ENCODE peak calls at places on chromosomes 1 and 21, in eight cellular contexts. N is suprapubic skin, W is breast epithelium, T is Peyer's patch, D is uterus, R is NB4, Q is sigmoid colon, M is IMR-90. J is an unnamed sample.

GRCh38 chr1:31127266-31127665 is 61.7 kb upstream of the PUM1 start:
- DNase-seq in N (no peak), R (no peak), T (no peak), D (no peak), M (peak; percentile 79), W (no peak), Q (no peak), J (no peak)

GRCh38 chr1:243719476-243719875 is 130.6 kb downstream of the AKT3 start:
- DNase-seq in T (no peak), N (no peak), D (no peak), W (no peak), M (peak; percentile 16), Q (no peak), R (no peak), J (no peak)

GRCh38 chr1:48875736-48876135 is 99.0 kb upstream of the BEND5 start:
- DNase-seq in T (no peak), Q (no peak), W (no peak), D (no peak), R (no peak), M (no peak), N (no peak), J (no peak)

GRCh38 chr1:36925251-36925650 is 109.1 kb downstream of the GRIK3 start:
- DNase-seq in R (no peak), M (no peak), D (no peak), W (no peak), Q (peak; percentile 44), N (no peak), T (no peak), J (no peak)

GRCh38 chr1:205563927-205564441 is 59.5 kb downstream of the CDK18 start:
- DNase-seq in T (no peak), W (peak; percentile 78), N (peak; percentile 61), Q (peak; percentile 46), M (no peak), R (no peak), D (no peak), J (no peak)

GRCh38 chr21:36698160-36699025 is 522 bp upstream of the SIM2 start:
- DNase-seq in R (no peak), T (no peak), N (no peak), M (peak; percentile 15), D (no peak), W (no peak), Q (no peak), J (no peak)

GRCh38 chr1:182684128-182684828 is at the start of gene RGS8:
- DNase-seq in R (no peak), Q (no peak), T (no peak), W (no peak), N (no peak), D (no peak), M (no peak), J (no peak)

GRCh38 chr1:16677552-16678423 is 11.0 kb upstream of the RNU1-3 start:
- DNase-seq in Q (no peak), M (peak; percentile 85), W (no peak), R (peak; percentile 89), D (peak; percentile 18), T (no peak), N (no peak), J (peak; percentile 71)

GRCh38 chr1:26482921-26483320 is 10.7 kb downstream of the HMGN2 start:
- DNase-seq in N (no peak), D (no peak), M (peak; percentile 68), W (no peak), T (no peak), R (no peak), Q (no peak), J (no peak)

GRCh38 chr21:14977814-14978213 is 87.0 kb downstream of the NRIP1 start:
- DNase-seq in Q (no peak), T (no peak), R (no peak), N (no peak), W (no peak), D (no peak), M (no peak), J (no peak)

GRCh38 chr21:45848352-45848751 is 133.2 kb upstream of the COL6A1 start:
- DNase-seq in R (no peak), D (no peak), W (no peak), Q (no peak), T (no peak), M (no peak), N (no peak), J (no peak)

GRCh38 chr1:180633092-180634045 is 1.5 kb downstream of the XPR1 start:
- DNase-seq in M (peak; percentile 57), T (no peak), W (no peak), D (no peak), N (no peak), R (peak; percentile 7), Q (no peak), J (peak; percentile 31)

GRCh38 chr1:75135829-75136142 is 1.6 kb downstream of the LHX8 start:
- DNase-seq in N (no peak), D (no peak), T (no peak), R (no peak), W (no peak), M (no peak), Q (no peak), J (no peak)

GRCh38 chr1:157499516-157499915 is 52.8 kb downstream of the FCRL5 start:
- DNase-seq in N (no peak), W (no peak), Q (no peak), R (no peak), T (no peak), D (no peak), M (no peak), J (no peak)

GRCh38 chr1:166900987-166901386 is 24.9 kb upstream of the TADA1 start:
- DNase-seq in M (no peak), Q (no peak), N (no peak), T (no peak), D (no peak), W (no peak), R (no peak), J (no peak)

GRCh38 chr1:36150296-36151132 is 1.2 kb upstream of the TRAPPC3 start:
- DNase-seq in N (peak; percentile 95), M (peak; percentile 95), W (peak; percentile 96), T (peak; percentile 83), D (peak; percentile 89), Q (peak; percentile 98), R (peak; percentile 92), J (peak; percentile 90)

GRCh38 chr1:63122051-63122450 is 200.3 kb upstream of the FOXD3 start:
- DNase-seq in Q (no peak), D (no peak), M (no peak), R (no peak), N (no peak), T (no peak), W (no peak), J (peak; percentile 8)

GRCh38 chr1:185284106-185284505 is 32.9 kb downstream of the IVNS1ABP start:
- DNase-seq in W (no peak), R (no peak), D (no peak), M (no peak), T (no peak), N (no peak), Q (no peak), J (peak; percentile 85)

GRCh38 chr1:222996307-222996983 is 146.6 kb downstream of the TLR5 start:
- DNase-seq in W (no peak), T (no peak), D (no peak), M (no peak), Q (no peak), N (no peak), R (peak; percentile 5), J (no peak)

GRCh38 chr1:85042413-85042812 is 5.9 kb downstream of the MCOLN3 start:
- DNase-seq in M (no peak), Q (no peak), T (no peak), W (no peak), R (no peak), D (no peak), N (no peak), J (no peak)

GRCh38 chr1:57401671-57402070 is 22.2 kb downstream of the DAB1 start:
- DNase-seq in Q (no peak), M (no peak), T (no peak), D (no peak), W (no peak), R (no peak), N (no peak), J (no peak)

GRCh38 chr1:206863266-206863665 is 2.2 kb upstream of the IL20 start:
- DNase-seq in W (no peak), M (no peak), R (no peak), N (no peak), T (no peak), D (no peak), Q (no peak), J (no peak)
- TF ChIP-seq POLR2A in W (no peak), M (no peak), R (no peak), N (no peak), T (no peak), D (no peak), Q (no peak), J (no peak)

GRCh38 chr21:33324311-33325221 is at the start of gene IFNAR1:
- DNase-seq in R (peak; percentile 99), W (peak; percentile 98), M (peak; percentile 98), N (peak; percentile 99), T (peak; percentile 99), Q (peak; percentile 100), D (peak; percentile 99), J (peak; percentile 99)
- TF ChIP-seq POLR2A in R (peak; percentile 89), W (peak; percentile 61), M (peak; percentile 71), N (no peak), T (peak; percentile 89), Q (peak; percentile 90), D (peak; percentile 93), J (peak; percentile 92)

DNA sequence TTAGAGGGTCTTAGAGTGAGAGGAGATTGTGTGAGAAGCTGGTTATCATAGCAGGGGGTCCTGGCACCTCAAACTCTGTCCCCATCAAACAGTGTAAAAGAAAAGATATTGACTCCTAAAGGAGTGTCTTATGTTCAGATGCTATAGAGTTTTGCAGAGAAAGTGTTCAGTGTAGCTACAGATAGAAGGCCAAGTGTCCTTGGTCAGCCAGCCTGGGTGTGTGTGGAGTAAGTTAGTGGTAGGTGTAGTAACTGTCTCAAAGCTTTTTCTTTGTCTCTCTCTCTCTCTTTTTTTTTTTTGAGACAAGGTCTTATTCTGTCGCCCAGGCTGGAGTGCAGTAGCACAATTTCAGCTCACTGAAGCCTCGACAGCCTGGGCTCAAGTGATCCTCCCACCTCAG is 17.2 kb downstream of the CAMTA1 start:
- DNase-seq in D (no peak), N (no peak), W (no peak), M (no peak), T (no peak), R (no peak), Q (no peak), J (no peak)
- TF ChIP-seq POLR2A in D (no peak), N (no peak), W (no peak), M (no peak), T (no peak), R (no peak), Q (no peak), J (no peak)

DNA sequence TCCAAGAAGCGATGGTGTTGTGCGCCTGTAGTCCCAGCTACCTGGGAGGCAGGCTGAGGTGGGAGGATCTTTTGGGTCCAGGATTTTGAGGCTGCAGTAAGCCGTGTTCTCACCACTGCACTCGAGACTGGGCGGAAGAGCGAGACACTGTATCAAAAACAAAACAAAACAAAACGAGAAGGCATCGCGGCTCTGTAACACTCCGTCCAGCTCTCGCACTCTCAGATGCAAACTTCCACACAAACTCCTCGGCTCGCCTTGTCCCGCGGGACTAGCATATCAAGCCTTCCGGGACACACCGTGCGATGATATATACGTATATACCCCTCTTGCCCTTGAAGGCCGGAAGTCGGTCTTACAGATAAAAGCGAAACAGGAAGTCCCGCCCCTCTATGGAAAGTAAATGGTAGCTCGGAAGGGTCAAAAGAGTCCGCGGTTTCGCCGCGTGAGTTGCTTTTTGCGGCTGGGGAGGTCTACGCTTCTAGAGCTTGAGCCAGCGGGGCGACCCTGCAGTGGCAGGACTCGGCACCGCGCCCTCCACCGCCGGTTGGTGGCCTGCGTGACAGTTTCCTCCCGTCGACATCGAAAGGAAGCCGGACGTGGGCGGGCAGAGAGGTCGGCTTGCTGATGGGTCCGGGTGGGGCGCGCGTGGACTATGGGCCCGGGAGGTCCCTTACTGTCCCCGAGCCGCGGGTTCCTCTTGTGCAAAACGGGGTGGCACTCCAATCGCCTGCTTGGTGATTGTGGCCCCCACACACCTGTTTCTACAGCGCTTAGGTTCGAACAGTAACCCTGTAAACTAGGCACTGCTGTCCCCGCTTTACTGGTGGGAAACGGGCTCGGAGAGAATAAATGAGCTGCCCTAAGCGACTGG is at the start of gene COA6:
- DNase-seq in N (peak; percentile 96), R (peak; percentile 98), W (peak; percentile 81), Q (peak; percentile 94), D (peak; percentile 82), T (peak; percentile 91), M (peak; percentile 97), J (peak; percentile 97)
- TF ChIP-seq POLR2A in N (no peak), R (peak; percentile 90), W (peak; percentile 60), Q (peak; percentile 86), D (peak; percentile 47), T (peak; percentile 94), M (peak; percentile 79), J (peak; percentile 99)

J was measured in erythroblast.